ENCODE peak calls at places on chromosomes 13 and 19, in five cellular contexts. O is glutamatergic neuron, D is fibroblast of lung, T is epithelial cell of esophagus, V is body of pancreas. Y is an unnamed sample.

GRCh38 chr13:94967183-94968039 is 255.1 kb upstream of the SOX21 start:
- DNase-seq in O (peak), D (peak), T (peak), V (no peak), Y (no peak)

GRCh38 chr13:60312851-60313505 is 84.0 kb upstream of the TDRD3 start:
- DNase-seq in O (no peak), D (peak), T (no peak), V (no peak), Y (no peak)

GRCh38 chr13:47908200-47908902 is 92.7 kb downstream of the SUCLA2 start:
- DNase-seq in O (no peak), D (peak), T (peak), V (no peak), Y (peak)

GRCh38 chr19:47377208-47377701 is 28.1 kb downstream of the DHX34 start:
- DNase-seq in O (no peak), D (no peak), T (no peak), V (peak), Y (no peak)

GRCh38 chr13:23934481-23934880 is 37.2 kb upstream of the C1QTNF9B start:
- DNase-seq in O (no peak), D (peak), T (no peak), V (no peak), Y (no peak)

GRCh38 chr13:22454586-22454985 is 726.2 kb upstream of the SGCG start:
- DNase-seq in O (no peak), D (no peak), T (no peak), V (no peak), Y (no peak)

GRCh38 chr13:30026093-30026492 is 175.7 kb upstream of the UBL3 start:
- DNase-seq in O (no peak), D (peak), T (peak), V (no peak), Y (no peak)

GRCh38 chr13:47327856-47328255 is 431.0 kb upstream of the HTR2A start:
- DNase-seq in O (no peak), D (peak), T (no peak), V (no peak), Y (no peak)

GRCh38 chr13:111551421-111551820 is 231.0 kb downstream of the TEX29 start:
- DNase-seq in O (no peak), D (no peak), T (no peak), V (peak), Y (no peak)

GRCh38 chr13:25687622-25688225 is 315.9 kb downstream of the ATP8A2 start:
- DNase-seq in O (no peak), D (peak), T (no peak), V (no peak), Y (no peak)

GRCh38 chr13:46288570-46289259 is 77.0 kb downstream of the LRRC63 start:
- DNase-seq in O (no peak), D (peak), T (peak), V (no peak), Y (peak)

GRCh38 chr13:48976677-48977625 is 1.2 kb downstream of the FNDC3A start:
- DNase-seq in O (no peak), D (no peak), T (no peak), V (peak), Y (peak)

GRCh38 chr19:17156947-17157302 is 58.2 kb upstream of the USE1 start:
- DNase-seq in O (no peak), D (no peak), T (no peak), V (peak), Y (no peak)

GRCh38 chr13:33169273-33169980 is 116.1 kb downstream of the STARD13 start:
- DNase-seq in O (no peak), D (peak), T (peak), V (no peak), Y (no peak)

GRCh38 chr19:46210634-46211033 is 18.9 kb upstream of the IGFL1 start:
- DNase-seq in O (no peak), D (no peak), T (no peak), V (no peak), Y (no peak)

GRCh38 chr13:21850013-21851006 is 179.4 kb downstream of the FGF9 start:
- DNase-seq in O (no peak), D (no peak), T (no peak), V (no peak), Y (no peak)

GRCh38 chr19:33472696-33473624 is 48.6 kb downstream of the PEPD start:
- DNase-seq in O (no peak), D (peak), T (peak), V (no peak), Y (no peak)

GRCh38 chr19:15188851-15189250 is 11.9 kb downstream of the NOTCH3 start:
- DNase-seq in O (no peak), D (no peak), T (no peak), V (no peak), Y (no peak)

GRCh38 chr13:75480691-75481175 is 1.2 kb downstream of the TBC1D4 start:
- DNase-seq in O (peak), D (peak), T (peak), V (peak), Y (peak)

GRCh38 chr13:111877906-111878305 is 189.0 kb upstream of the SOX1 start:
- DNase-seq in O (no peak), D (no peak), T (no peak), V (no peak), Y (no peak)

GRCh38 chr13:97757807-97758206 is 195.7 kb upstream of the IPO5 start:
- DNase-seq in O (no peak), D (no peak), T (no peak), V (peak), Y (no peak)

GRCh38 chr13:61252213-61252612 is 163.4 kb downstream of the PCDH20 start:
- DNase-seq in O (no peak), D (no peak), T (no peak), V (no peak), Y (no peak)

GRCh38 chr13:32051156-32051555 is 19.6 kb downstream of the FRY start:
- DNase-seq in O (no peak), D (no peak), T (no peak), V (no peak), Y (no peak)

GRCh38 chr19:28960586-28960985 is 252.4 kb downstream of the UQCRFS1 start:
- DNase-seq in O (no peak), D (no peak), T (no peak), V (no peak), Y (no peak)

GRCh38 chr19:1252221-1252817 is 3.9 kb downstream of the MIDN start:
- DNase-seq in O (no peak), D (peak), T (peak), V (peak), Y (peak)

GRCh38 chr13:34357435-34358232 is 539.7 kb downstream of the RFC3 start:
- DNase-seq in O (no peak), D (peak), T (peak), V (peak), Y (no peak)

GRCh38 chr19:35013820-35014754 is 14.0 kb downstream of the GRAMD1A start:
- DNase-seq in O (no peak), D (no peak), T (no peak), V (peak), Y (no peak)

GRCh38 chr19:33278023-33278402 is 24.3 kb downstream of the CEBPA start:
- DNase-seq in O (no peak), D (no peak), T (no peak), V (no peak), Y (no peak)

GRCh38 chr13:109249780-109250528 is 536.4 kb downstream of the IRS2 start:
- DNase-seq in O (no peak), D (no peak), T (peak), V (no peak), Y (no peak)

GRCh38 chr19:22545751-22546150 is 88.4 kb upstream of the ZNF492 start:
- DNase-seq in O (no peak), D (peak), T (peak), V (peak), Y (peak)

GRCh38 chr13:42225051-42225450 is 46.9 kb upstream of the AKAP11 start:
- DNase-seq in O (no peak), D (no peak), T (no peak), V (no peak), Y (no peak)

GRCh38 chr13:113552079-113552478 is 32.5 kb upstream of the TFDP1 start:
- DNase-seq in O (no peak), D (no peak), T (no peak), V (no peak), Y (no peak)

GRCh38 chr13:48784906-48785555 is 131.3 kb downstream of the CYSLTR2 start:
- DNase-seq in O (no peak), D (peak), T (no peak), V (no peak), Y (no peak)

GRCh38 chr19:31448221-31448657 is 99.0 kb upstream of the TSHZ3 start:
- DNase-seq in O (no peak), D (peak), T (no peak), V (peak), Y (no peak)

GRCh38 chr13:113116871-113117271 is 5.7 kb upstream of the F10 start:
- DNase-seq in O (no peak), D (no peak), T (no peak), V (peak), Y (no peak)

GRCh38 chr13:41827507-41828213 is 133.2 kb downstream of the VWA8 start:
- DNase-seq in O (no peak), D (peak), T (peak), V (peak), Y (no peak)

GRCh38 chr19:55857974-55858373 is 21.6 kb downstream of the NLRP4 start:
- DNase-seq in O (no peak), D (no peak), T (no peak), V (no peak), Y (no peak)
- TF ChIP-seq CTCF in O (no peak), D (no peak), T (no peak), V (no peak), Y (no peak)

GRCh38 chr13:19155321-19155861 is 26.2 kb downstream of the TUBA3C start:
- DNase-seq in O (no peak), D (no peak), T (no peak), V (no peak), Y (no peak)

GRCh38 chr13:19152403-19152802 is 29.2 kb downstream of the TUBA3C start:
- DNase-seq in O (no peak), D (no peak), T (no peak), V (no peak), Y (no peak)

GRCh38 chr13:19151581-19152263 is 29.9 kb downstream of the TUBA3C start:
- DNase-seq in O (no peak), D (no peak), T (no peak), V (no peak), Y (no peak)

GRCh38 chr13:19154843-19155242 is 26.8 kb downstream of the TUBA3C start:
- DNase-seq in O (no peak), D (no peak), T (no peak), V (no peak), Y (no peak)

GRCh38 chr13:19153782-19154450 is 27.7 kb downstream of the TUBA3C start:
- DNase-seq in O (no peak), D (no peak), T (no peak), V (no peak), Y (no peak)
- TF ChIP-seq CTCF in O (no peak), D (no peak), T (no peak), V (no peak), Y (peak)

GRCh38 chr13:80074811-80075210 is 266.1 kb downstream of the SPRY2 start:
- DNase-seq in O (no peak), D (no peak), T (no peak), V (no peak), Y (no peak)
- TF ChIP-seq CTCF in O (no peak), D (no peak), T (no peak), V (no peak), Y (no peak)

GRCh38 chr13:74136089-74136658 is 2.0 kb upstream of the KLF12 start:
- DNase-seq in O (peak), D (peak), T (peak), V (no peak), Y (peak)
- TF ChIP-seq CTCF in O (no peak), D (peak), T (no peak), V (no peak), Y (no peak)

GRCh38 chr19:3945838-3946237 is 13.0 kb downstream of the NMRK2 start:
- DNase-seq in O (no peak), D (no peak), T (no peak), V (no peak), Y (no peak)
- TF ChIP-seq CTCF in O (no peak), D (no peak), T (no peak), V (no peak), Y (no peak)

GRCh38 chr13:50189450-50189849 is 174.2 kb downstream of the KCNRG start:
- DNase-seq in O (no peak), D (no peak), T (no peak), V (no peak), Y (no peak)
- TF ChIP-seq CTCF in O (no peak), D (no peak), T (no peak), V (no peak), Y (no peak)

GRCh38 chr19:4102339-4103072 is 21.4 kb downstream of the MAP2K2 start:
- DNase-seq in O (no peak), D (no peak), T (no peak), V (no peak), Y (no peak)
- TF ChIP-seq CTCF in O (no peak), D (no peak), T (no peak), V (no peak), Y (no peak)

GRCh38 chr13:37277007-37277406 is 171.5 kb upstream of the CSNK1A1L start:
- DNase-seq in O (no peak), D (peak), T (no peak), V (no peak), Y (no peak)

DNA sequence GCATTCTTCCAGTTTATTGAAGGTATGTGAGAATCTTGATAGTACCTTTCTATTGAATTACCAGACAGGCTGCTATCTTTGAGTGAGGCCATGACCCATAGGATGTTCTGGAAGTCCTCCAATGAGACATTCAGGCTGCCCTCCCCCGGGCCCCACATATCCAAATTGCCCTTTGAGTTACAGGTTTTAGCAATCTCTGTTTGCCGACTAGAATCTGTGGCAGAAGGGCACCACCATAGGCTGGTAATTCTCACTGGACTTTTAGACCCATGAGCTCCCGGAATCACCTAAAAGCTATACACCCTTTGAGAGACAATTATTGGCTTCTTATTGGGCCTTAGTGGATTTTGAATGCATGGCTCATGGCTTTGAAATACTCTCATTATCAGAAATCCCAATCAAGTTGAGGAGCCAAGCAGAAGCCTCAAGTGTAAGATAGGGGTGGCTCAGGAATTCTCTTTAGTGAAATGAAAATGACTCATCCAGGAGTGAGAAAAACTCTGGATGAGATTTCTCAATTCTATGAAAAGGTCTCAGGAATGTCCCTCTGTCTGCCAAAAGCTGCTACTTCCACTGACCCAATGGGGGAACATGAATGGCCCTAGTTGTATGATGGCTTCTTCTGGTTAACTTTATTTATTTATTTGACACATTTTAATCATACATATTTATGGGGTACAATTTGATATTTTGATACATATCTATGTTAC is 172.1 kb upstream of the CSNK1A1L start:
- DNase-seq in O (no peak), D (peak), T (peak), V (no peak), Y (no peak)
- TF ChIP-seq CTCF in O (no peak), D (no peak), T (no peak), V (no peak), Y (no peak)

GRCh38 chr19:30133803-30134202 is 191.8 kb downstream of the URI1 start:
- DNase-seq in O (no peak), D (no peak), T (no peak), V (no peak), Y (no peak)

GRCh38 chr19:30130356-30131122 is 188.5 kb downstream of the URI1 start:
- DNase-seq in O (no peak), D (no peak), T (no peak), V (no peak), Y (no peak)

GRCh38 chr19:30131246-30131645 is 189.2 kb downstream of the URI1 start:
- DNase-seq in O (no peak), D (no peak), T (no peak), V (no peak), Y (peak)

GRCh38 chr19:30131722-30132291 is 189.8 kb downstream of the URI1 start:
- DNase-seq in O (no peak), D (no peak), T (no peak), V (no peak), Y (no peak)

DNA sequence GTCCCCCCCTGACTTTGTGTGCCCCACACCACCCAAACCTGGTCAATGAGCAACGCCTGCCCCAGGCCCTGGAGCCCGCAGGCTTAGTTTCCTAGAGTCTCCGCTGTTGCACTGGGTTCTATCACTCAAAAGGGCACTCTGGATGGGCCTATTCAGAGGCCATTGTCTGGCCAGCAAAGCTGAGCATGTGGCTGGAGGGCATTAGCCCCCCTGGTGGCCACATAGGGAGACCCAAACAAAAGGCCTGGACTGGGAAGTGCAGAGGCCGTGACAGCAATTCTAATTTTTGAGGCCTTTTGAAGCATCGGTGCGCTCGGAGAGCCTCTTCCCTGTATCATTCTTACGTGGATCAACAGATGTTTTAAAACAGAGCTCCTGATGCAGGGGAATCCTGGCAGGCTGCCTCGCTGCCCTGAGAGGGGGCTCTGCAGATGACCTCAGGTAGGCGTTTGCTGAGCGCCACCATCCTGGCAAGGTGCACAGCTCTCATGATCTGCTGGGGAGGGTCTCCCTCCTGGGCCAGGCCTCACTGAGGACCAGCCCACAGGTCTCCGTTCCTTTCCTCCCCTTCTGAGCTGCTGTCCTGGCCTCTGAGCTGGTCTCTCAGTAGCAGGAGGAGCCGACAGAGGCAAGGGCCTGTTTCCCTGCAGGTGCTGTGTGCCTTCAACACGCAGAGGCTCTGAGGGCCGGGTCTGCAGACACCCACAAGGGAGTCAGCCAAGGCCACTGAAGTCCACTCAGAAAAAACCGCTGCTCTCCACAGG is 190.5 kb downstream of the URI1 start:
- DNase-seq in O (no peak), D (no peak), T (no peak), V (no peak), Y (no peak)
- TF ChIP-seq CTCF in O (peak), D (no peak), T (no peak), V (no peak), Y (no peak)

GRCh38 chr19:19540707-19541515 is 2.8 kb downstream of the CILP2 start:
- DNase-seq in O (peak), D (peak), T (peak), V (peak), Y (peak)
- TF ChIP-seq CTCF in O (no peak), D (no peak), T (no peak), V (no peak), Y (no peak)